ENCODE peak calls at places on chromosomes 6 and 20, in six cellular contexts. J is T-helper 9 cell, F is GDM1, N is endodermal cell, V is GM13976, H is H9. C is an unnamed sample.

GRCh38 chr6:99819853-99820252 is 174.2 kb downstream of the MCHR2 start:
- DNase-seq in V (no peak), H (no peak), J (no peak), F (no peak), N (no peak), C (no peak)

GRCh38 chr20:61125536-61126180 is 126.4 kb upstream of the CDH4 start:
- DNase-seq in J (no peak), F (no peak), H (no peak), V (no peak), N (no peak), C (no peak)

GRCh38 chr6:28353981-28354676 is 4.4 kb downstream of the ZKSCAN3 start:
- DNase-seq in N (no peak), J (no peak), H (no peak), F (no peak), V (no peak), C (peak; percentile 44)

GRCh38 chr6:170522565-170523183 is 30.4 kb downstream of the PSMB1 start:
- DNase-seq in F (peak; percentile 32), V (no peak), J (no peak), H (peak; percentile 71), N (peak; percentile 83), C (no peak)

GRCh38 chr20:20364016-20364746 is 3.7 kb upstream of the INSM1 start:
- DNase-seq in N (peak; percentile 92), H (peak; percentile 78), V (no peak), J (no peak), F (no peak), C (no peak)

GRCh38 chr6:12719017-12719416 is 2.5 kb downstream of the PHACTR1 start:
- DNase-seq in J (no peak), N (no peak), H (no peak), F (no peak), V (no peak), C (no peak)

GRCh38 chr20:57621426-57622200 is 1.4 kb upstream of the ZBP1 start:
- DNase-seq in V (no peak), F (no peak), N (no peak), H (no peak), J (no peak), C (no peak)

GRCh38 chr6:157732007-157732406 is 91.0 kb upstream of the SNX9 start:
- DNase-seq in J (no peak), N (peak; percentile 79), F (no peak), V (no peak), H (peak; percentile 59), C (no peak)

GRCh38 chr6:71349976-71350615 is 61.5 kb downstream of the OGFRL1 start:
- DNase-seq in N (no peak), F (no peak), V (no peak), H (no peak), J (no peak), C (no peak)

GRCh38 chr20:32877507-32877906 is 18.8 kb downstream of the EFCAB8 start:
- DNase-seq in V (no peak), F (no peak), J (no peak), H (no peak), N (no peak), C (no peak)

GRCh38 chr6:163404825-163405265 is 9.7 kb upstream of the QKI start:
- DNase-seq in V (no peak), F (no peak), J (no peak), H (no peak), N (peak; percentile 63), C (no peak)

GRCh38 chr6:24397631-24398030 is 5.1 kb upstream of the MRS2 start:
- DNase-seq in N (no peak), F (no peak), J (no peak), H (no peak), V (no peak), C (no peak)

GRCh38 chr6:156687875-156688549 is 89.2 kb upstream of the ARID1B start:
- DNase-seq in J (no peak), V (peak; percentile 35), H (peak; percentile 63), N (peak; percentile 74), F (no peak), C (no peak)

GRCh38 chr6:8947900-8948299 is 512.6 kb upstream of the SLC35B3 start:
- DNase-seq in J (no peak), V (no peak), N (no peak), H (no peak), F (no peak), C (no peak)

GRCh38 chr20:63416631-63417030 is 55.5 kb upstream of the CHRNA4 start:
- DNase-seq in N (no peak), F (no peak), H (no peak), J (no peak), V (no peak), C (no peak)

GRCh38 chr20:50561379-50562078 is 51.3 kb downstream of the PTPN1 start:
- DNase-seq in F (no peak), H (no peak), J (no peak), N (no peak), V (peak; percentile 44), C (no peak)

GRCh38 chr6:136822051-136822378 is 377 bp upstream of the PEX7 start:
- DNase-seq in J (no peak), V (no peak), N (no peak), H (peak; percentile 30), F (no peak), C (no peak)

GRCh38 chr6:128784266-128784665 is 98.7 kb upstream of the LAMA2 start:
- DNase-seq in N (no peak), F (no peak), H (no peak), V (no peak), J (no peak), C (no peak)

GRCh38 chr6:150492507-150492906 is 107.2 kb upstream of the PLEKHG1 start:
- DNase-seq in H (peak; percentile 36), N (peak; percentile 64), J (no peak), F (no peak), V (no peak), C (no peak)

GRCh38 chr20:62676976-62677375 is 31.7 kb upstream of the NTSR1 start:
- DNase-seq in N (no peak), F (no peak), V (no peak), J (no peak), H (no peak), C (no peak)

GRCh38 chr20:63518351-63518861 is 2.2 kb upstream of the PPDPF start:
- DNase-seq in J (no peak), F (no peak), V (no peak), N (no peak), H (peak; percentile 52), C (no peak)

GRCh38 chr6:108176281-108177089 is 10.7 kb downstream of the NR2E1 start:
- DNase-seq in F (no peak), V (no peak), N (no peak), J (no peak), H (no peak), C (peak; percentile 80)

C was measured in posterior cingulate gyrus.